ENCODE peak calls at places on chromosomes 5 and 9, in ten cellular contexts. F is ascending aorta, X is aorta, P is left lung, V is neural progenitor cell, B is IMR-90, K is mammary epithelial cell, G is cardiac muscle cell, Y is hepatocyte, U is neuronal stem cell. E is an unnamed sample. For H3K27me3, the result is how much of the 10 kb centered on the place peaks cover.

GRCh38 chr9:123453904-123454321 is 97.9 kb downstream of the CRB2 start:
- DNase-seq in F (peak), X (no peak), P (no peak), V (no peak), B (no peak), K (no peak), G (no peak), Y (no peak), U (no peak), E (no peak)

GRCh38 chr9:84711936-84712335 is 42.4 kb downstream of the NTRK2 start:
- DNase-seq in F (no peak), X (no peak), P (no peak), V (no peak), B (no peak), K (peak), G (no peak), Y (no peak), U (no peak), E (no peak)

GRCh38 chr9:82313697-82314096 is 325.1 kb downstream of the SPATA31D1 start:
- DNase-seq in F (no peak), X (no peak), P (no peak), V (no peak), B (no peak), K (no peak), G (no peak), Y (no peak), U (no peak), E (no peak)

GRCh38 chr9:89905628-89906338 is 301.0 kb downstream of the GADD45G start:
- DNase-seq in F (no peak), X (no peak), P (no peak), V (no peak), B (no peak), K (no peak), G (no peak), Y (no peak), U (no peak), E (no peak)

GRCh38 chr9:95459867-95460626 is 56.7 kb downstream of the PTCH1 start:
- DNase-seq in F (peak), X (no peak), P (no peak), V (no peak), B (peak), K (no peak), G (no peak), Y (peak), U (no peak), E (no peak)

GRCh38 chr5:159638954-159639559 is 277.2 kb upstream of the ADRA1B start:
- DNase-seq in F (no peak), X (no peak), P (no peak), V (no peak), B (peak), K (no peak), G (no peak), Y (no peak), U (no peak), E (no peak)

GRCh38 chr9:80635065-80635464 is 1054.3 kb downstream of the TLE1 start:
- DNase-seq in F (no peak), X (no peak), P (no peak), V (no peak), B (no peak), K (no peak), G (no peak), Y (no peak), U (no peak), E (no peak)

GRCh38 chr5:160477266-160477970 is 55.8 kb downstream of the PTTG1 start:
- DNase-seq in F (no peak), X (no peak), P (no peak), V (no peak), B (no peak), K (no peak), G (no peak), Y (peak), U (no peak), E (peak)

GRCh38 chr9:120916573-120916972 is 10.0 kb downstream of the TRAF1 start:
- DNase-seq in F (peak), X (peak), P (no peak), V (no peak), B (peak), K (no peak), G (no peak), Y (peak), U (no peak), E (no peak)

GRCh38 chr9:68714416-68715180 is 9.6 kb downstream of the PIP5K1B start:
- DNase-seq in F (no peak), X (no peak), P (no peak), V (no peak), B (no peak), K (no peak), G (no peak), Y (no peak), U (no peak), E (no peak)

GRCh38 chr9:34685591-34685990 is 5.5 kb downstream of the CCL19 start:
- DNase-seq in F (no peak), X (no peak), P (no peak), V (no peak), B (no peak), K (no peak), G (no peak), Y (no peak), U (no peak), E (no peak)

GRCh38 chr5:56512314-56512996 is 279.3 kb upstream of the ANKRD55 start:
- DNase-seq in F (peak), X (no peak), P (no peak), V (no peak), B (no peak), K (no peak), G (no peak), Y (no peak), U (no peak), E (no peak)

GRCh38 chr5:31688515-31689092 is 49.7 kb downstream of the PDZD2 start:
- DNase-seq in F (no peak), X (no peak), P (no peak), V (no peak), B (no peak), K (no peak), G (no peak), Y (no peak), U (no peak), E (no peak)

GRCh38 chr9:126862461-126862830 is 2.0 kb downstream of the ZBTB34 start:
- DNase-seq in F (no peak), X (no peak), P (no peak), V (no peak), B (no peak), K (no peak), G (no peak), Y (no peak), U (no peak), E (no peak)

GRCh38 chr5:71663570-71663969 is 55.5 kb upstream of the CARTPT start:
- DNase-seq in F (no peak), X (no peak), P (no peak), V (no peak), B (no peak), K (no peak), G (no peak), Y (no peak), U (no peak), E (no peak)

GRCh38 chr5:44697025-44697424 is 111.7 kb upstream of the MRPS30 start:
- DNase-seq in F (no peak), X (no peak), P (no peak), V (no peak), B (no peak), K (no peak), G (no peak), Y (no peak), U (no peak), E (no peak)

GRCh38 chr9:87742813-87743428 is 17.0 kb downstream of the CTSL start:
- DNase-seq in F (no peak), X (no peak), P (no peak), V (no peak), B (peak), K (peak), G (no peak), Y (no peak), U (no peak), E (no peak)

GRCh38 chr5:32446660-32447059 is 2.1 kb upstream of the ZFR start:
- DNase-seq in F (no peak), X (no peak), P (no peak), V (no peak), B (no peak), K (no peak), G (no peak), Y (peak), U (no peak), E (no peak)

DNA sequence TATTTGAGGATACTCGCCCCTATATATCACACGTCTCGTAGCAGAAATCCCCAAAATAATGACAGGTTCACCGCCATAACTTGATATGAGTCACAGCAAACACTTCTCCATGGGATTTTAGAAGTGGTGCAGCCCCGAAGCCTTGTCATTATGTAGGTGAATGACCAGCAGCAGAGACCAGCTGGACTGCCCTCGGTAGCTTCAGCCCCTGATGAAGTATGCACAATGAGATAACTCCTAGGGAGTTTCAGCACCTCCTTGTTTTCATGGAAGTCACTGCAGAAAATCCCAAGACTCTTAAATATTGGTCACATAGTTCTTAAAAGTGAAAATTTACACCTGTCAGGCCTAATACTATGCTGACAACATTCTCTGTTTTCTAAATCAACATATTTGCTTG is 1.9 kb downstream of the CTNND2 start:
- DNase-seq in F (no peak), X (no peak), P (no peak), V (peak), B (no peak), K (no peak), G (no peak), Y (no peak), U (no peak), E (no peak)
- H3K27me3 ChIP-seq in F (under half), X (under half), P (half or more), V (half or more), B (under half), K (under half), G (under half), Y (under half), U (under half), E (under half)

DNA sequence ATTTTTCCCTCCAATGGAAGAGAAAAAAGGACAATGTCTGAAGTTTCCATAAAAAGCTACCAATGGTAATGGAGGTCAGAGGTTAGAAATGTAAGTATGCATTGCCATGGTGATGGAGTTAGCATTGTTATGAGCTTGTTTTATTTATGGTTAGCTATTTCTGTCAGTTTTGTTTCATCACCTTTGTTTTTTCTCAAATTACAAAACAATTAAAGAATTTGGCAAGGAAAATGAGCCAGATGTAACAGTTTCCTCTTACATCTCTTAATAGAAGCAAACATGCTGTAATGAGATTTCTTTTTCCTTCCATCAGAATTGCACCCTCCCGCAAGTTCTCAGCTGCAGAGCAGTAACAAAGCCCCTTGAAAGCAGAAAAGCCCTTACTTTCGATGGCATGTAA is 233.0 kb downstream of the SGCD start:
- DNase-seq in F (no peak), X (no peak), P (no peak), V (no peak), B (no peak), K (no peak), G (no peak), Y (no peak), U (no peak), E (no peak)
- H3K27me3 ChIP-seq in F (under half), X (under half), P (under half), V (under half), B (under half), K (under half), G (under half), Y (under half), U (under half), E (under half)

GRCh38 chr5:174717826-174718455 is 6.4 kb upstream of the MSX2 start:
- DNase-seq in F (no peak), X (no peak), P (no peak), V (no peak), B (no peak), K (peak), G (no peak), Y (no peak), U (no peak), E (no peak)
- H3K27me3 ChIP-seq in F (under half), X (under half), P (half or more), V (half or more), B (half or more), K (under half), G (under half), Y (under half), U (half or more), E (under half)

GRCh38 chr5:139755892-139756671 is 39.5 kb upstream of the PSD2 start:
- DNase-seq in F (no peak), X (no peak), P (peak), V (peak), B (no peak), K (no peak), G (no peak), Y (peak), U (no peak), E (no peak)
- H3K27me3 ChIP-seq in F (under half), X (under half), P (half or more), V (half or more), B (under half), K (under half), G (under half), Y (under half), U (half or more), E (under half)

GRCh38 chr9:131012023-131012334 is 3.0 kb downstream of the LAMC3 start:
- DNase-seq in F (no peak), X (no peak), P (no peak), V (no peak), B (no peak), K (no peak), G (peak), Y (no peak), U (no peak), E (no peak)

GRCh38 chr9:131008909-131009618 is at the start of gene LAMC3:
- DNase-seq in F (no peak), X (no peak), P (no peak), V (peak), B (no peak), K (no peak), G (peak), Y (peak), U (no peak), E (no peak)

GRCh38 chr9:131011274-131012022 is 2.5 kb downstream of the LAMC3 start:
- DNase-seq in F (no peak), X (no peak), P (no peak), V (no peak), B (no peak), K (no peak), G (no peak), Y (no peak), U (no peak), E (no peak)

GRCh38 chr9:131012396-131012917 is 3.5 kb downstream of the LAMC3 start:
- DNase-seq in F (no peak), X (peak), P (no peak), V (peak), B (no peak), K (no peak), G (no peak), Y (peak), U (no peak), E (no peak)

GRCh38 chr9:131010482-131011273 is 1.7 kb downstream of the LAMC3 start:
- DNase-seq in F (no peak), X (no peak), P (no peak), V (no peak), B (no peak), K (no peak), G (no peak), Y (no peak), U (no peak), E (no peak)
- H3K27me3 ChIP-seq in F (under half), X (under half), P (half or more), V (under half), B (half or more), K (under half), G (under half), Y (under half), U (half or more), E (under half)

E was measured in iPS DF 6.9.